ENCODE peak calls at places on chromosomes 16 and 17, in six cellular contexts. One of them, this sample, is unnamed.

GRCh38 chr17:19242323-19242722 is 5.2 kb downstream of the EPN2 start:
- DNase-seq in ascending aorta: no peak
- DNase-seq in HFF-Myc: no peak
- DNase-seq in astrocyte of the spinal cord: no peak
- DNase-seq in fibroblast of lung: no peak
- DNase-seq in pancreas: no peak
- DNase-seq in this sample: no peak

GRCh38 chr17:54426287-54426886 is 474.3 kb upstream of the TOM1L1 start:
- DNase-seq in ascending aorta: no peak
- DNase-seq in pancreas: no peak
- DNase-seq in fibroblast of lung: no peak
- DNase-seq in HFF-Myc: no peak
- DNase-seq in astrocyte of the spinal cord: no peak
- DNase-seq in this sample: no peak

GRCh38 chr17:67377727-67378443 is 804 bp downstream of the PITPNC1 start:
- DNase-seq in ascending aorta: no peak
- DNase-seq in HFF-Myc: no peak
- DNase-seq in astrocyte of the spinal cord: peak
- DNase-seq in fibroblast of lung: peak
- DNase-seq in pancreas: peak
- DNase-seq in this sample: peak

GRCh38 chr16:14186007-14186953 is 115.2 kb downstream of the MRTFB start:
- DNase-seq in HFF-Myc: peak
- DNase-seq in astrocyte of the spinal cord: peak
- DNase-seq in pancreas: no peak
- DNase-seq in fibroblast of lung: peak
- DNase-seq in ascending aorta: no peak
- DNase-seq in this sample: peak

GRCh38 chr16:74477226-74477625 is 55.9 kb upstream of the CLEC18B start:
- DNase-seq in HFF-Myc: no peak
- DNase-seq in fibroblast of lung: no peak
- DNase-seq in ascending aorta: no peak
- DNase-seq in pancreas: no peak
- DNase-seq in astrocyte of the spinal cord: no peak
- DNase-seq in this sample: no peak

GRCh38 chr16:63806794-63807506 is 1314.9 kb downstream of the CDH11 start:
- DNase-seq in fibroblast of lung: no peak
- DNase-seq in HFF-Myc: no peak
- DNase-seq in astrocyte of the spinal cord: no peak
- DNase-seq in ascending aorta: no peak
- DNase-seq in pancreas: no peak
- DNase-seq in this sample: no peak

GRCh38 chr17:10120749-10121148 is 77.7 kb downstream of the GAS7 start:
- DNase-seq in ascending aorta: no peak
- DNase-seq in fibroblast of lung: peak
- DNase-seq in HFF-Myc: no peak
- DNase-seq in astrocyte of the spinal cord: no peak
- DNase-seq in pancreas: no peak
- DNase-seq in this sample: no peak

GRCh38 chr16:74226361-74226979 is 70.1 kb upstream of the PSMD7 start:
- DNase-seq in ascending aorta: no peak
- DNase-seq in HFF-Myc: no peak
- DNase-seq in fibroblast of lung: peak
- DNase-seq in astrocyte of the spinal cord: peak
- DNase-seq in pancreas: no peak
- DNase-seq in this sample: peak

GRCh38 chr16:81181013-81181720 is 57.3 kb upstream of the BCO1 start:
- DNase-seq in fibroblast of lung: peak
- DNase-seq in ascending aorta: peak
- DNase-seq in astrocyte of the spinal cord: peak
- DNase-seq in pancreas: peak
- DNase-seq in HFF-Myc: peak
- DNase-seq in this sample: peak

GRCh38 chr17:68544521-68544920 is 32.3 kb downstream of the PRKAR1A start:
- DNase-seq in HFF-Myc: no peak
- DNase-seq in astrocyte of the spinal cord: no peak
- DNase-seq in ascending aorta: no peak
- DNase-seq in fibroblast of lung: no peak
- DNase-seq in pancreas: no peak
- DNase-seq in this sample: no peak

GRCh38 chr16:83967838-83968482 is at the start of gene NECAB2:
- DNase-seq in fibroblast of lung: no peak
- DNase-seq in HFF-Myc: no peak
- DNase-seq in pancreas: peak
- DNase-seq in astrocyte of the spinal cord: no peak
- DNase-seq in ascending aorta: no peak
- DNase-seq in this sample: peak

GRCh38 chr17:62790554-62790953 is 17.6 kb downstream of the MARCHF10 start:
- DNase-seq in ascending aorta: no peak
- DNase-seq in fibroblast of lung: peak
- DNase-seq in pancreas: no peak
- DNase-seq in HFF-Myc: peak
- DNase-seq in astrocyte of the spinal cord: peak
- DNase-seq in this sample: peak

GRCh38 chr16:58490100-58490499 is 9.8 kb upstream of the NDRG4 start:
- DNase-seq in astrocyte of the spinal cord: no peak
- DNase-seq in pancreas: no peak
- DNase-seq in fibroblast of lung: no peak
- DNase-seq in HFF-Myc: no peak
- DNase-seq in ascending aorta: no peak
- DNase-seq in this sample: no peak

GRCh38 chr17:50935201-50936124 is 69.3 kb upstream of the TOB1 start:
- DNase-seq in astrocyte of the spinal cord: no peak
- DNase-seq in fibroblast of lung: no peak
- DNase-seq in ascending aorta: peak
- DNase-seq in HFF-Myc: no peak
- DNase-seq in pancreas: peak
- DNase-seq in this sample: no peak

GRCh38 chr16:49859139-49859947 is 3.4 kb upstream of the ZNF423 start:
- DNase-seq in pancreas: peak
- DNase-seq in astrocyte of the spinal cord: no peak
- DNase-seq in ascending aorta: no peak
- DNase-seq in fibroblast of lung: no peak
- DNase-seq in HFF-Myc: no peak
- DNase-seq in this sample: no peak

GRCh38 chr17:7405882-7406825 is 1.5 kb upstream of the NLGN2 start:
- DNase-seq in pancreas: no peak
- DNase-seq in HFF-Myc: no peak
- DNase-seq in fibroblast of lung: no peak
- DNase-seq in ascending aorta: no peak
- DNase-seq in astrocyte of the spinal cord: no peak
- DNase-seq in this sample: no peak

GRCh38 chr16:77589071-77589755 is 133.1 kb upstream of the NUDT7 start:
- DNase-seq in ascending aorta: no peak
- DNase-seq in astrocyte of the spinal cord: peak
- DNase-seq in HFF-Myc: no peak
- DNase-seq in pancreas: no peak
- DNase-seq in fibroblast of lung: peak
- DNase-seq in this sample: peak

GRCh38 chr17:59786536-59787319 is 79.3 kb downstream of the VMP1 start:
- DNase-seq in ascending aorta: peak
- DNase-seq in astrocyte of the spinal cord: peak
- DNase-seq in HFF-Myc: peak
- DNase-seq in pancreas: peak
- DNase-seq in fibroblast of lung: peak
- DNase-seq in this sample: peak
- H3K4me3 ChIP-seq in ascending aorta: peak
- H3K4me3 ChIP-seq in astrocyte of the spinal cord: no peak
- H3K4me3 ChIP-seq in HFF-Myc: peak
- H3K4me3 ChIP-seq in pancreas: peak
- H3K4me3 ChIP-seq in fibroblast of lung: no peak
- H3K4me3 ChIP-seq in this sample: no peak

DNA sequence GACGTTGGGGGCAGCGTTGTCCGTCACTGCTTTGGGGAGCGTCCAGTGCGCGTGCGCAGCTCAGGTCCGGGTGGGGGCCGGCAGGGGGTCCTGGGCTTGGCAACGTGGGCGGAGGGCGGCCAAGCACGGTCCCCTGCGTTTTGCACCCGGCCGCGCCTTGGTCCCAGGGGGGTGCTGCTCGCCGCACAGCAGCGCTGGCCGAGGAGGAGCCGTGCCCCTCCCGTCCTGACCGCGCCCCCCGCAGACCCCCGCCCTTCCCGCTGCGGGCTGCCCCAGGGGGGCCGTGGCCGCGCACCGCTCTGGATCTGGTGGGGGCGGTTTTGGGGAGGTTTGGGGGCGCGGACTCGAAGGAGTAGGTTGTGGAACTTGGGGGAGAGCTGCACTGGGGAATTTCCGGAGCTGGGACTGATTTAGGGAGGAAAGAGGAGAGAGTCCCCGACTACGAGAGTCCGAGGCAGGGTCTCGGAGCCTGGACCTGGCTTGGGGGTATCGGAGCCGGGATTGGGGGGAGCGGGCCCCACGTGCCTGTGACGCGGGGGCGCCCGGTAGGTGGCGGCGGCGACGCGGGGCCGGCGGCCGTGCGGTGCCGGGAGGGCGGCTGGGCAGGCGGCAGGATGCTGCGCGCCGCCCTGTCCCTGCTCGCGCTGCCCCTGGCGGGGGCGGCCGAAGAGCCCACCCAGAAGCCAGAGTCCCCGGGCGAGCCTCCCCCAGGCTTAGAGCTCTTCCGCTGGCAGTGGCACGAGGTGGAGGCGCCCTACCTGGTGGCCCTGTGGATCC is at the start of gene SLC9A5:
- DNase-seq in astrocyte of the spinal cord: no peak
- DNase-seq in pancreas: no peak
- DNase-seq in HFF-Myc: no peak
- DNase-seq in fibroblast of lung: no peak
- DNase-seq in ascending aorta: no peak
- DNase-seq in this sample: no peak
- TF ChIP-seq CTCF in astrocyte of the spinal cord: no peak
- TF ChIP-seq CTCF in pancreas: no peak
- TF ChIP-seq CTCF in HFF-Myc: no peak
- TF ChIP-seq CTCF in fibroblast of lung: peak
- TF ChIP-seq CTCF in ascending aorta: no peak
- TF ChIP-seq CTCF in this sample: no peak

GRCh38 chr16:67848118-67848517 is 625 bp upstream of the CENPT start:
- DNase-seq in fibroblast of lung: no peak
- DNase-seq in HFF-Myc: no peak
- DNase-seq in astrocyte of the spinal cord: no peak
- DNase-seq in pancreas: no peak
- DNase-seq in ascending aorta: no peak
- DNase-seq in this sample: no peak
- H3K4me3 ChIP-seq in fibroblast of lung: peak
- H3K4me3 ChIP-seq in HFF-Myc: peak
- H3K4me3 ChIP-seq in astrocyte of the spinal cord: peak
- H3K4me3 ChIP-seq in pancreas: peak
- H3K4me3 ChIP-seq in ascending aorta: peak
- H3K4me3 ChIP-seq in this sample: peak

GRCh38 chr17:48543854-48544355 is 1.0 kb downstream of the HOXB2 start:
- DNase-seq in HFF-Myc: no peak
- DNase-seq in ascending aorta: no peak
- DNase-seq in fibroblast of lung: no peak
- DNase-seq in astrocyte of the spinal cord: no peak
- DNase-seq in pancreas: no peak
- DNase-seq in this sample: no peak

GRCh38 chr17:48541574-48542113 is 3.3 kb downstream of the HOXB2 start:
- DNase-seq in fibroblast of lung: peak
- DNase-seq in astrocyte of the spinal cord: peak
- DNase-seq in pancreas: no peak
- DNase-seq in ascending aorta: no peak
- DNase-seq in HFF-Myc: no peak
- DNase-seq in this sample: peak

GRCh38 chr17:48542114-48542955 is 2.6 kb downstream of the HOXB2 start:
- DNase-seq in fibroblast of lung: peak
- DNase-seq in astrocyte of the spinal cord: no peak
- DNase-seq in ascending aorta: no peak
- DNase-seq in HFF-Myc: no peak
- DNase-seq in pancreas: no peak
- DNase-seq in this sample: no peak

GRCh38 chr17:48544356-48545021 is 420 bp downstream of the HOXB2 start:
- DNase-seq in ascending aorta: peak
- DNase-seq in HFF-Myc: no peak
- DNase-seq in astrocyte of the spinal cord: peak
- DNase-seq in pancreas: peak
- DNase-seq in fibroblast of lung: peak
- DNase-seq in this sample: peak

DNA sequence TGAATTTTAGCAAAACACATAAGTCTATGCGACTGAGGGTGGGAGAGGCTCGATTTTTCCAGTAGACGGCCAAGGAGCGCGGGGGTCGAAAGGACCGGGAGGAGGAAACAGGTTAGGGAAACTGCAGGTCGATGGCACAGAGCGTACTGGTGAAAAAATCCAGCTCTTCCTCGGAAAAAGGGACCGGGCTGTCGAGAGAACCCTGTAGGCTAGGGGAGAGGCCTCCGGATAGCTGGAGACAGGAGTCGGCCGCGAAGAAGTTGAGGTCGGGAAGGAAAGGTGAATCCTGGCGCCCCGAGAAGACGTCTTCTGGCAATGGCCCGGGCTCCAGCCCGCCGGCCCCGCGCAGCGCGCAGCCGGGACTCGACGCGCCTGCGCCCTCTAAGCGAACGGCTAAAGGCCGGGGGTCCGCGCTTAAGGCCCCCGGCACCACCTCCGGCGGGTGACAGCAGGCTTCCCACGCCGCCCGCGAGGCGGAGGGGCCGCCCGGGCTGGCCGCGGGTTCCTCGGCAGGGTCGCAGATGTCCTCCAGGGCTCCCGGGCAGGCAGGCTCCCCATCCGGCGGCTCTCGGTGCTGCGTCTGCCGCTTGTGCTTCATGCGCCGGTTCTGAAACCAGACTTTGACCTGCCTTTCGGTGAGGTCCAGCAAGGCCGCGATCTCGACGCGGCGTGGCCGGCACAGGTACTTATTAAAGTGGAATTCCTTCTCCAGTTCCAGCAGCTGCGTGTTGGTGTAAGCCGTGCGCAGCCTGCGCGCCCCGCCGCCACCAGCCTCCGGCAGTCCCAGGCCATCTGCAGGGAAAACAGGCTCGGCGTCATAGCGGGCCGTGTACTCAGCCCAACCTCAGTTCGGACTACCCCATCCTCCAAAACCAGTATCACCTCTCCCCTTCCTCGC is 1.7 kb downstream of the HOXB2 start:
- DNase-seq in pancreas: no peak
- DNase-seq in ascending aorta: no peak
- DNase-seq in astrocyte of the spinal cord: peak
- DNase-seq in HFF-Myc: no peak
- DNase-seq in fibroblast of lung: peak
- DNase-seq in this sample: no peak
- TF ChIP-seq CTCF in pancreas: no peak
- TF ChIP-seq CTCF in ascending aorta: peak
- TF ChIP-seq CTCF in astrocyte of the spinal cord: no peak
- TF ChIP-seq CTCF in HFF-Myc: no peak
- TF ChIP-seq CTCF in fibroblast of lung: no peak
- TF ChIP-seq CTCF in this sample: no peak

DNA sequence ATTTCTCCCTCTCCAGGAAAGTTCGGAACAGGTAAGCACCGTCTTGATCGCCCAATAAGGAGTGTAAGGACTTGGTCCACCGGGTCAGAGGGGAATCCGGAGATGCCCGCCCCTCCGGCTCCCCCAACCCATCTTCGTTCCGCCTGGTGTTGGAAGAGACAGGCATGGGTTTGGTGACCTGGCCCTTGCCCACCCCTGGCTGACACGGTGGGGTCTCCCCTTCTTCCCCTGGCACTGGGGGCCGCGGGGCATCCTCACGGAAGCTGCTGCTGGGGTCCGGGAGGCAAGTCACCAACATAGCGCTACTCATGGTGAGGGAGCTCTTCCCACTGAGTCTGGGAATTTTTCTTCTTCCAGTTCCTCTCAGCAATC is 3.2 kb downstream of the AXIN2 start:
- DNase-seq in HFF-Myc: no peak
- DNase-seq in pancreas: no peak
- DNase-seq in ascending aorta: no peak
- DNase-seq in astrocyte of the spinal cord: no peak
- DNase-seq in fibroblast of lung: no peak
- DNase-seq in this sample: no peak
- H3K4me3 ChIP-seq in HFF-Myc: peak
- H3K4me3 ChIP-seq in pancreas: no peak
- H3K4me3 ChIP-seq in ascending aorta: peak
- H3K4me3 ChIP-seq in astrocyte of the spinal cord: peak
- H3K4me3 ChIP-seq in fibroblast of lung: no peak
- H3K4me3 ChIP-seq in this sample: peak

This sample was measured in AG10803.